ENCODE peak calls at places on chromosomes 12 and 14, in nine cellular contexts. L is heart left ventricle, X is left lung, Z is K562, C is testis, U is uterus, J is Peyer's patch, K is ovary, M is tibial artery. B is an unnamed sample.

GRCh38 chr12:131616316-131617098 is 94.4 kb upstream of the SFSWAP start:
- DNase-seq in U (no peak), Z (no peak), X (no peak), J (no peak), M (no peak), L (no peak), K (no peak), C (no peak), B (no peak)

GRCh38 chr12:48826209-48826855 is 8.0 kb downstream of the CACNB3 start:
- DNase-seq in L (no peak), J (no peak), M (no peak), K (no peak), C (no peak), U (no peak), X (no peak), Z (no peak), B (no peak)

GRCh38 chr12:81077686-81078441 is at the start of gene ACSS3:
- DNase-seq in L (peak), X (peak), K (peak), J (peak), Z (no peak), C (peak), M (peak), U (peak), B (no peak)

GRCh38 chr12:54240129-54240528 is 39.8 kb downstream of the CBX5 start:
- DNase-seq in Z (no peak), L (no peak), K (no peak), U (no peak), C (no peak), J (no peak), X (no peak), M (no peak), B (no peak)

GRCh38 chr12:43063642-43064041 is 474.1 kb upstream of the PRICKLE1 start:
- DNase-seq in C (no peak), K (no peak), Z (no peak), U (no peak), M (no peak), X (no peak), L (no peak), J (no peak), B (no peak)

GRCh38 chr12:16324300-16324699 is 23.1 kb upstream of the MGST1 start:
- DNase-seq in J (no peak), Z (no peak), X (no peak), C (no peak), U (no peak), M (no peak), K (no peak), L (no peak), B (no peak)

GRCh38 chr12:49971141-49971540 is 1.6 kb upstream of the AQP6 start:
- DNase-seq in M (peak), U (no peak), Z (no peak), X (no peak), L (no peak), J (no peak), K (no peak), C (no peak), B (no peak)

GRCh38 chr14:59464651-59465569 is at the start of gene GPR135:
- DNase-seq in M (peak), C (peak), Z (no peak), L (peak), U (peak), K (peak), X (peak), J (peak), B (peak)

GRCh38 chr14:66003082-66003740 is 483.0 kb upstream of the CCDC196 start:
- DNase-seq in M (no peak), C (no peak), K (no peak), J (no peak), Z (no peak), X (no peak), L (no peak), U (no peak), B (no peak)

GRCh38 chr12:25054076-25054782 is 105.3 kb upstream of the BCAT1 start:
- DNase-seq in K (no peak), X (no peak), C (no peak), U (no peak), J (no peak), M (no peak), Z (no peak), L (no peak), B (no peak)

GRCh38 chr12:116376354-116377193 is 99.1 kb upstream of the MED13L start:
- DNase-seq in Z (no peak), K (no peak), U (no peak), J (no peak), L (no peak), M (peak), X (no peak), C (no peak), B (no peak)

GRCh38 chr12:116179384-116179783 is 98.1 kb downstream of the MED13L start:
- DNase-seq in L (no peak), M (no peak), Z (no peak), U (no peak), X (no peak), J (no peak), K (no peak), C (no peak), B (no peak)

GRCh38 chr14:94601961-94602391 is 10.2 kb upstream of the SERPINA3 start:
- DNase-seq in K (peak), Z (no peak), M (peak), J (peak), L (peak), C (peak), U (peak), X (no peak), B (peak)

GRCh38 chr14:94598816-94599655 is 13.2 kb upstream of the SERPINA3 start:
- DNase-seq in U (peak), J (peak), M (peak), C (peak), X (no peak), Z (no peak), K (peak), L (no peak), B (peak)

GRCh38 chr14:94599656-94600004 is 12.6 kb upstream of the SERPINA3 start:
- DNase-seq in K (peak), X (no peak), J (peak), M (no peak), C (no peak), L (no peak), Z (no peak), U (no peak), B (no peak)

GRCh38 chr14:94598506-94598815 is 13.7 kb upstream of the SERPINA3 start:
- DNase-seq in L (no peak), U (no peak), K (peak), X (no peak), C (no peak), M (no peak), Z (no peak), J (no peak), B (no peak)

GRCh38 chr14:94600148-94600545 is 12.0 kb upstream of the SERPINA3 start:
- DNase-seq in J (no peak), K (peak), X (no peak), Z (no peak), U (no peak), L (no peak), M (no peak), C (no peak), B (no peak)
- H3K27ac ChIP-seq in J (peak), K (peak), X (peak), Z (no peak), U (peak), L (no peak), M (peak), C (peak), B (peak)

DNA sequence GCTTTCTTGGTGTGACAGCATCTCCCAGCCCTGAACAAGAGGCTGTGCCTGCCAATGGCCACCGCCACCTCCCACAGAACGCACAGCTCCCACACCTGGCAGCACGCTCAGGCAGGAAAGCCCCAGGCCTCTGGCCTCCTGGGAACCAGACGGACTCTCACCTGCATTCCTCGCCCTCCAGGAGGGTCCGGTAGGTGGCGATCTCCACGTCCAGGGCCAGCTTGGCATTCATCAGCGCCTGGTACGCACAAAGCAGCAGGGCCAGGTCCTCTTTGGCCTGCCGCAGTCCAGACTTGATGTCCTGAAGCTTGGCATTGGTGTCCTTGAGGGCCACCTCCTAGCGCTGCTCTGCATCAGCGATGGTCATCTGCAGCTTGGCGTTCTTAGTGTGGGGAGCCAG is 12.1 kb upstream of the KRT77 start:
- DNase-seq in U (no peak), Z (peak), X (no peak), C (no peak), M (no peak), L (no peak), K (no peak), J (no peak), B (no peak)
- TF ChIP-seq CTCF in U (no peak), Z (peak), X (no peak), C (no peak), M (no peak), L (no peak), K (no peak), J (peak), B (no peak)

DNA sequence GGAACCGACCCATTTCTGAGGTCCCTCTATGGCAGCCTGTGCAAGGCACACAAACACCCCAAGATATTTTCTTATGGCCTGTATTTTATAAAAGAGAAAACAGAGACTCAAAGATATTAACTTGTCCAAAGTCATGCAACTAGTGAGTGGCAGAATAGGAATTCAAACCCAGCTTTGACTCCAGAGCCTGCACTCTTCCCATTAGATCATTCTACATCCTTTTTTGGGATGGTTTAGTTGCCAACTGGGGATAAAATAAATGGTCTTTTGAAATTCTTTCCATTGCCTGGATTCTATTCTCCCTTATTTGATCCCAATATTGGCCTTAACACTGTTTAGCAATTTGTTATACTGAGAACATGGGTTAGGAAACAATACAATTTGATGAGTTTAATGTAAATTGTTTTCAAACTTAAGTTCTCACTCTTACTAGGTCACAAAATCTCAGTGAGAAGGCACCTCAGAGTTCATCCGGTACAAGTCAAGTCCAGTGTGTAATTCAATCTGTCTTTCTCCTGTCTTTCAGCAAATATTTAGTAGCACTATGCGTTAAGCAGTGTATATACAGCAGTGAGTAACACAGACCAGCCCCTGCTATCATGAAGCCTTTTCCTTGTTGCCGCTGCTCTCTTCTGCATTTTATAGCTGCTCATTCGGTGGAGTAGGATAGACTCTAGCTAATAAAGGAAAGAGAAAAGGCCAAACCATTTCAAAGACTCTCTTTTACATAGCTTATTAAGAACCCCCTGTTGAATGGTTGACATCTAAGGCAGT is 162.1 kb upstream of the IFNG-AS1 start:
- DNase-seq in U (no peak), X (no peak), M (no peak), K (no peak), Z (no peak), J (no peak), C (no peak), L (no peak), B (no peak)
- H3K4me3 ChIP-seq in U (peak), X (no peak), M (peak), K (peak), Z (no peak), J (no peak), C (no peak), L (peak), B (no peak)

GRCh38 chr12:52522346-52523011 is 2.3 kb upstream of the KRT5 start:
- DNase-seq in L (no peak), M (no peak), Z (no peak), K (no peak), C (no peak), J (peak), X (no peak), U (no peak), B (no peak)
- H3K27ac ChIP-seq in L (no peak), M (no peak), Z (no peak), K (no peak), C (no peak), J (no peak), X (no peak), U (no peak), B (no peak)

GRCh38 chr12:14554281-14555008 is 13.2 kb downstream of the PLBD1 start:
- DNase-seq in J (peak), U (peak), C (peak), K (peak), L (peak), X (peak), Z (no peak), M (peak), B (peak)
- TF ChIP-seq CTCF in J (no peak), U (no peak), C (no peak), K (no peak), L (peak), X (peak), Z (no peak), M (no peak), B (peak)

GRCh38 chr14:100827140-100827517 is 1.2 kb downstream of the MEG3 start:
- DNase-seq in L (no peak), M (no peak), U (no peak), Z (no peak), J (no peak), X (no peak), C (peak), K (peak), B (no peak)
- H3K4me3 ChIP-seq in L (peak), M (peak), U (peak), Z (no peak), J (no peak), X (no peak), C (peak), K (peak), B (peak)

DNA sequence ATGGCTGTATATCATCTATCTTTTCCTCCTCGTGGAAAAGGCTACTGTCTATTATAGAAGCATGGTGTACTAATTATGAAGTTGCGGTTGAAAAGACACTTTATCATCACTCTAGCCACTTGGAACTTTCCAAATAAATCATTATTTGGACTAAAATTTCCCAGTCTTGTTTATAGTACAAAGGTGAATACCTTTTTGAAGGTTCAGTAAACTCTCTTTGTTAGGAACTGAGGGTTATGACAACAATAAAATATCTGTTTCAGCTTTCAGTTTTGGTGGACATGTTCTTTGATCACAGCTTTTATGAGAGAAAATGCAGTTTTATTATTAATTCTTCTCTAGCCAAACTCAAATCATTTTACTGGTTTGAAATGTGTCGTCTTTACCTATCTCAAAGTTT is 216.7 kb downstream of the FBXL14 start:
- DNase-seq in U (no peak), J (no peak), K (no peak), M (no peak), X (no peak), Z (no peak), C (no peak), L (no peak), B (no peak)
- H3K27ac ChIP-seq in U (no peak), J (no peak), K (no peak), M (no peak), X (no peak), Z (no peak), C (no peak), L (no peak), B (no peak)